ENCODE peak calls at places on chromosomes 11 and 22, in four cellular contexts. J, C, L and V are unnamed samples.
A peak's percentile ranks its signal among the peaks of the same experiment; 100 is the strongest.

GRCh38 chr11:134046681-134047449 is 22.0 kb upstream of the JAM3 start:
- DNase-seq in J (no peak), L (no peak), C (no peak), V (no peak)

GRCh38 chr11:17722000-17722643 is 2.8 kb downstream of the MYOD1 start:
- DNase-seq in C (peak; percentile 35), J (no peak), L (peak; percentile 65), V (peak; percentile 48)

GRCh38 chr11:111324277-111324720 is 26.0 kb downstream of the POU2AF3 start:
- DNase-seq in J (no peak), C (no peak), L (no peak), V (no peak)

GRCh38 chr22:26444777-26445176 is 15.7 kb downstream of the ASPHD2 start:
- DNase-seq in L (no peak), C (no peak), J (no peak), V (no peak)

GRCh38 chr11:71991494-71991893 is 7.2 kb upstream of the IL18BP start:
- DNase-seq in L (no peak), J (no peak), C (no peak), V (no peak)

GRCh38 chr22:19553201-19553600 is 29.0 kb upstream of the CLDN5 start:
- DNase-seq in L (no peak), C (no peak), J (no peak), V (no peak)

GRCh38 chr11:76419896-76420295 is 24.9 kb upstream of the EMSY start:
- DNase-seq in J (peak; percentile 15), C (peak; percentile 45), L (peak; percentile 55), V (peak; percentile 30)

GRCh38 chr11:13468750-13469149 is 5.7 kb upstream of the BTBD10 start:
- DNase-seq in J (peak; percentile 15), C (no peak), L (no peak), V (no peak)

GRCh38 chr11:48066881-48067800 is 86.8 kb downstream of the PTPRJ start:
- DNase-seq in C (no peak), L (no peak), J (no peak), V (no peak)

GRCh38 chr11:17388609-17389204 is at the start of gene KCNJ11:
- DNase-seq in C (no peak), J (no peak), L (no peak), V (peak; percentile 29)

GRCh38 chr11:75029836-75030631 is 41.3 kb downstream of the NEU3 start:
- DNase-seq in J (no peak), L (peak; percentile 3), C (peak; percentile 68), V (no peak)

GRCh38 chr11:36130401-36130800 is 158.8 kb downstream of the COMMD9 start:
- DNase-seq in J (no peak), L (no peak), C (no peak), V (no peak)

DNA sequence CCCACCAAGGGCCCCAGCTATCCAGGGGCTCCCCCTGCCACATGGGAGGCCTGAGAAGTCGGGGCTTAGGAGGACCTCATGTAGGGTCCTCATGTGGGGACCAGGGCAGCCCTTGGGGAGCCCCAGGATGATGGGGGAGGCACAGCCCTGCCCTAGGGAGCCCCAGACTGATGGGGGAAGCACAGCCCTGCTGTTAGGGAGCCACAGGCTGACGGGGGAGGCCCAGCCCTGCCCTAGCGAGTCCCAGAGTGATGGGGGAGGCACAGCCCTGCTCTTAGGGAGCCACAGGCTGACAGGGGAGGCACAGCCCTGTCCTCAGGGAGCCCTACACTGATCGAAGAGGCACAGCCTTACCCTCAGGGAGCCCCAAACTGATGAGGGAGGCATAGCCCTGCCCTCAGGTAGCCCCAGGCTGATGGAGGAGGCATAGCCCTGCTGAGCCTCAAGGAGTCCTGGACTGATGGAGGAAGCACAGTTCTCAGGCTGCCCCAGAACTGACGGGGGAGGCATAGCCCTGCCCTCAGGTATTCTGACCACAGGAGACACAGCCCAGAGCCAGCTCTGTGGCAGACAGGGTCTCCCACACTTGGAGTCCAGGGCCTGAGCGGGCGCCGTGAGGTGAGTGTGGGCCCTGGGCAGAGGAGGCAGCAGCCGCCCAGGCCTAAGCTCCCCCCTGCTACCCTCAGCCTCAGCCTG is 10.8 kb downstream of the PRR33 start:
- DNase-seq in C (no peak), J (no peak), L (no peak), V (no peak)
- TF ChIP-seq POLR2A in C (no peak), J (no peak), L (no peak), V (no peak)

GRCh38 chr11:8066036-8066910 is 14.7 kb upstream of the TUB start:
- DNase-seq in L (peak; percentile 42), J (no peak), C (no peak), V (no peak)

GRCh38 chr11:8067929-8068575 is 13.0 kb upstream of the TUB start:
- DNase-seq in C (no peak), L (peak; percentile 41), J (no peak), V (no peak)

GRCh38 chr11:8067567-8067928 is 13.5 kb upstream of the TUB start:
- DNase-seq in C (no peak), L (peak; percentile 39), J (no peak), V (no peak)

GRCh38 chr11:8068605-8069221 is 12.3 kb upstream of the TUB start:
- DNase-seq in L (no peak), C (peak; percentile 45), J (peak; percentile 47), V (peak; percentile 27)

GRCh38 chr11:8066911-8067455 is 14.0 kb upstream of the TUB start:
- DNase-seq in J (no peak), L (peak; percentile 47), C (no peak), V (no peak)
- TF ChIP-seq RFX5 in J (no peak), L (no peak), C (no peak), V (no peak)

DNA sequence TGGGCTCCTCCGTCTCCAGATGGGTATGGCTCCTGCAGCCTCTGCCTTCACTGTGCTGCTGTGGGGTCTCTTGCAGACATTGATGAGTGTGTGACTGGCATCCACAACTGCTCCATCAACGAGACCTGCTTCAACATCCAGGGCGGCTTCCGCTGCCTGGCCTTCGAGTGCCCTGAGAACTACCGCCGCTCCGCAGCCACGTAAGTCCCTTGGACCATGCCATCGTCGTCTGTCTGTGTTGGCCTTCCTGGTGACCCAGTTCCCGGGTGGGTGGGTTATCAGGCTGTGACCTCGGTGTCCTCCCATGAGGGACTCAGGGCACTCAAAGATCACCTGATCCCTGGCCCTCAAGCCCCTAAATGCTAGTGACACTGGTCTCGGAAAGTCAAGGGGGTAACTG is 47.7 kb downstream of the FBLN1 start:
- DNase-seq in C (no peak), L (no peak), J (no peak), V (no peak)
- TF ChIP-seq RNF2 in C (no peak), L (no peak), J (no peak), V (no peak)

GRCh38 chr11:8908099-8908498 is 2.9 kb upstream of the AKIP1 start:
- DNase-seq in J (no peak), L (no peak), C (no peak), V (no peak)

GRCh38 chr11:8910662-8911039 is 338 bp upstream of the AKIP1 start:
- DNase-seq in J (no peak), L (no peak), C (no peak), V (no peak)

GRCh38 chr11:8913961-8914660 is 3.1 kb downstream of the AKIP1 start:
- DNase-seq in J (peak; percentile 37), C (peak; percentile 32), L (peak; percentile 64), V (peak; percentile 29)

GRCh38 chr11:8914661-8915018 is 3.7 kb downstream of the AKIP1 start:
- DNase-seq in C (no peak), J (no peak), L (no peak), V (no peak)

DNA sequence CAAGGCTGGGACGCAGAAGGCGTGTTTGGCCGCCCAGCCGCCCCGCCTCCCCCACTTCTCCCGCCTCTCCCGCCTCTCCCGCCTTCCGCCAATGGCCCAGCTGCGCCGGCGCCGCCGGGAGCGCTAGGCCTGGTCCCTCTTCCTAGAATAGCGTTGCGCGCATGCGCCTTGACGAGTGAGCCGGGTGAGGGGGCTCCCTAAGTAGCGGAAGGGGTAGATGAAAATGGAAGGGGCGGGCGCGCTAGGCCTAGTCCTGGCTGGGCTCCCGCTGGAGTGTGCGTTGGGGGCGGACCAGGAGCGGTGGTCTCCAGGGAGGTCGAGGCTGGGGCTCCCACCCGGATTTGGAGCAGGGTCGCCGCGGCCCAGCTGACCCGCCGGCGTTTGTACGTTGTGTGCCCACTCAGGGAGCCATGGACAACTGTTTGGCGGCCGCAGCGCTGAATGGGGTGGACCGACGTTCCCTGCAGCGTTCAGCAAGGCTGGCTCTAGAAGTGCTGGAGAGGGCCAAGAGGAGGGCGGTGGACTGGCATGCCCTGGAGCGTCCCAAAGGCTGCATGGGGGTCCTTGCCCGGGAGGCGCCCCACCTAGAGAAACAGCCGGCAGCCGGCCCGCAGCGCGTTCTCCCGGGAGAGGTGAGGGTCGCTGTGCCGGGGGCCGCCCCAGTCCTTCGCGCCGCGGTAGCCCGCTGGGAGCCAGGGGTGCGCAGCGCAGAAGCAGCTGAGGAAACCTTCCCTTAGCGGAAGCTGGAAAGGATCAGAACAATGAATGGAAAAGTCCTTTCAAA is at the start of gene AKIP1:
- DNase-seq in L (peak; percentile 96), C (peak; percentile 97), J (peak; percentile 93), V (peak; percentile 93)
- TF ChIP-seq POLR2A in L (peak; percentile 14), C (peak; percentile 80), J (peak; percentile 82), V (peak; percentile 77)

DNA sequence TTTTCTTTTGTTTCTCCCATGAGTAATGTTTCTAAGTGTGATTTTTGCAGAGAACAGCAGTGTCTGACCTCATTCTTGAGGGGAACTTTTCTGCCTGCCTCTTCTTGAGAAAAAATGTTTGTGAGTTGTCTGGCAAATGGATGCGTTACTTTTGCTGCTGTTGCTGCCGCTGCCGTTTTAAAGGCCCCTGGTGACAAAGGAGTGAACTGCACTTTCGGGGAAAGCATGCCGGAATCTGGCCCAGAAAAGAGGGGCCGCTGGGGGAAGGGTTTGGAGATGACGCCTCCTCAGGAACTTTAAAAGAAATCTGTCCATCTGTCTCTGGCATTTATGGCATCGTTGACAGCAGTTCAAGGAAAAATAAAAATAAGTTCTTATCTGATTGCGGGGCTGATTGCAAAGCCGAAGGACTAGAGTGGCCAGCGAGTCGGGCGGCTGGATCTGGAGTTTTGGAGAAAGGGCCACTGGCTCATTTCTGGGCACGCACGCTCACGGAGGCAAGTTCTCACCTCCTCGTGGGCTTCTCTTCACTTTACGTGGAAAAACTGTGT is 16.5 kb downstream of the ZBTB16 start:
- DNase-seq in J (peak; percentile 15), C (peak; percentile 61), L (peak; percentile 72), V (peak; percentile 30)
- TF ChIP-seq RFX5 in J (no peak), C (no peak), L (no peak), V (no peak)

GRCh38 chr11:34860034-34860433 is 56.1 kb downstream of the APIP start:
- DNase-seq in L (no peak), J (no peak), C (no peak), V (no peak)
- TF ChIP-seq RNF2 in L (no peak), J (no peak), C (no peak), V (no peak)

GRCh38 chr11:68342459-68343158 is 30.2 kb downstream of the LRP5 start:
- DNase-seq in C (no peak), J (no peak), L (peak; percentile 79), V (no peak)
- TF ChIP-seq POLR2A in C (no peak), J (no peak), L (no peak), V (no peak)